ENCODE peak calls at places on chromosome X, in four cellular contexts. One of them, this sample, is unnamed.

GRCh38 chrX:34918856-34919255 is 23.7 kb upstream of the FAM47B start:
- DNase-seq in fibroblast of lung: peak
- DNase-seq in kidney: no peak
- DNase-seq in choroid plexus epithelial cell: peak
- DNase-seq in this sample: no peak

GRCh38 chrX:19576742-19577141 is 61.4 kb upstream of the MAP3K15 start:
- DNase-seq in fibroblast of lung: no peak
- DNase-seq in kidney: no peak
- DNase-seq in choroid plexus epithelial cell: no peak
- DNase-seq in this sample: no peak

GRCh38 chrX:126552313-126553022 is at the start of gene DCAF12L1:
- DNase-seq in kidney: peak
- DNase-seq in choroid plexus epithelial cell: no peak
- DNase-seq in fibroblast of lung: no peak
- DNase-seq in this sample: no peak

GRCh38 chrX:102957751-102958150 is 20.7 kb downstream of the RAB40AL start:
- DNase-seq in kidney: no peak
- DNase-seq in fibroblast of lung: peak
- DNase-seq in choroid plexus epithelial cell: peak
- DNase-seq in this sample: no peak

GRCh38 chrX:96314974-96315373 is 369.7 kb upstream of the DIAPH2 start:
- DNase-seq in kidney: no peak
- DNase-seq in fibroblast of lung: peak
- DNase-seq in choroid plexus epithelial cell: peak
- DNase-seq in this sample: no peak

GRCh38 chrX:77640702-77641101 is 145.3 kb downstream of the ATRX start:
- DNase-seq in kidney: no peak
- DNase-seq in choroid plexus epithelial cell: no peak
- DNase-seq in fibroblast of lung: no peak
- DNase-seq in this sample: no peak

GRCh38 chrX:34734383-34734782 is 77.3 kb upstream of the TMEM47 start:
- DNase-seq in kidney: no peak
- DNase-seq in fibroblast of lung: peak
- DNase-seq in choroid plexus epithelial cell: peak
- DNase-seq in this sample: no peak

GRCh38 chrX:110119480-110119879 is 116.6 kb downstream of the TMEM164 start:
- DNase-seq in kidney: no peak
- DNase-seq in fibroblast of lung: no peak
- DNase-seq in choroid plexus epithelial cell: no peak
- DNase-seq in this sample: no peak

GRCh38 chrX:30865020-30865419 is 24.0 kb downstream of the TAB3 start:
- DNase-seq in kidney: no peak
- DNase-seq in choroid plexus epithelial cell: peak
- DNase-seq in fibroblast of lung: no peak
- DNase-seq in this sample: no peak
- TF ChIP-seq CTCF in kidney: no peak
- TF ChIP-seq CTCF in choroid plexus epithelial cell: peak
- TF ChIP-seq CTCF in fibroblast of lung: no peak
- TF ChIP-seq CTCF in this sample: peak

GRCh38 chrX:51759055-51759454 is 15.8 kb downstream of the GSPT2 start:
- DNase-seq in choroid plexus epithelial cell: no peak
- DNase-seq in fibroblast of lung: no peak
- DNase-seq in kidney: no peak
- DNase-seq in this sample: no peak
- TF ChIP-seq CTCF in choroid plexus epithelial cell: no peak
- TF ChIP-seq CTCF in fibroblast of lung: no peak
- TF ChIP-seq CTCF in kidney: no peak
- TF ChIP-seq CTCF in this sample: no peak

GRCh38 chrX:149527705-149528104 is 13.1 kb upstream of the EOLA1 start:
- DNase-seq in fibroblast of lung: no peak
- DNase-seq in choroid plexus epithelial cell: peak
- DNase-seq in kidney: no peak
- DNase-seq in this sample: no peak
- TF ChIP-seq CTCF in fibroblast of lung: peak
- TF ChIP-seq CTCF in choroid plexus epithelial cell: peak
- TF ChIP-seq CTCF in kidney: peak
- TF ChIP-seq CTCF in this sample: peak

DNA sequence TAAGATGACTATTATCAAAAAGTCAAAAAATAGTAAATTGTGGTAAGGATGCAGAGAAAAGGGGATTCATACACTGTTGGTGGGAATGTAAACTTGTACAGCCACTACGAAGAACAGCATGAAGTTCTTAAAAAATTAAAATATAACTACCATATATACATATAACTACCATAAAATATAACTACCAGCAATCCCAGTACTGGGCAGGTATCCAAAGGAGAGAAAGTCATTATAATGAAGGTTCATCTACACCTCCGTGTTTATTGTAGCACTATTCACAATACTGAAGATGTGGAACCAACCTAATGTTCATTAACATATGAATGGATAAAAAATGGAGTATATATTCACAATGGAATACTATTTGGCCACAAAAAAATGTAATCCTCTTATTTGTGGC is 360.9 kb upstream of the CT83 start:
- DNase-seq in fibroblast of lung: no peak
- DNase-seq in choroid plexus epithelial cell: no peak
- DNase-seq in kidney: no peak
- DNase-seq in this sample: no peak
- TF ChIP-seq CTCF in fibroblast of lung: no peak
- TF ChIP-seq CTCF in choroid plexus epithelial cell: no peak
- TF ChIP-seq CTCF in kidney: no peak
- TF ChIP-seq CTCF in this sample: no peak

GRCh38 chrX:32408389-32408788 is 803.0 kb downstream of the DMD start:
- DNase-seq in fibroblast of lung: peak
- DNase-seq in kidney: no peak
- DNase-seq in choroid plexus epithelial cell: peak
- DNase-seq in this sample: no peak
- TF ChIP-seq CTCF in fibroblast of lung: no peak
- TF ChIP-seq CTCF in kidney: no peak
- TF ChIP-seq CTCF in choroid plexus epithelial cell: peak
- TF ChIP-seq CTCF in this sample: peak

This sample was measured in type B pancreatic cell.